ENCODE peak calls at places on chromosomes 7 and 10, in nine cellular contexts. R, E, Z, Q, D, T, P, W and U are unnamed samples.

GRCh38 chr7:81719865-81720264 is 50.0 kb downstream of the HGF start:
- DNase-seq in R (no peak), E (no peak), Z (no peak), Q (no peak), D (no peak), T (no peak), P (no peak), W (no peak), U (no peak)

GRCh38 chr7:128353610-128354009 is 7.9 kb downstream of the PRRT4 start:
- DNase-seq in R (no peak), E (no peak), Z (no peak), Q (no peak), D (no peak), T (no peak), P (no peak), W (no peak), U (no peak)

GRCh38 chr10:31939797-31940708 is 11.4 kb upstream of the ARHGAP12 start:
- DNase-seq in R (no peak), E (no peak), Z (no peak), Q (no peak), D (no peak), T (no peak), P (no peak), W (no peak), U (no peak)

GRCh38 chr10:67783576-67784294 is 54.3 kb downstream of the DNAJC12 start:
- DNase-seq in R (no peak), E (no peak), Z (no peak), Q (no peak), D (no peak), T (no peak), P (no peak), W (no peak), U (no peak)

GRCh38 chr7:157271991-157272324 is 64.8 kb upstream of the DNAJB6 start:
- DNase-seq in R (peak; percentile 54), E (peak; percentile 94), Z (no peak), Q (peak; percentile 91), D (peak; percentile 6), T (peak; percentile 74), P (peak; percentile 43), W (no peak), U (no peak)

GRCh38 chr10:116101616-116102015 is 171.4 kb downstream of the GFRA1 start:
- DNase-seq in R (no peak), E (no peak), Z (no peak), Q (no peak), D (no peak), T (no peak), P (no peak), W (no peak), U (no peak)

GRCh38 chr10:71280825-71281224 is 38.2 kb upstream of the SLC29A3 start:
- DNase-seq in R (no peak), E (no peak), Z (no peak), Q (no peak), D (no peak), T (no peak), P (no peak), W (no peak), U (no peak)

GRCh38 chr7:371779-372545 is 82.0 kb downstream of the FOXL3 start:
- DNase-seq in R (peak; percentile 7), E (peak; percentile 57), Z (no peak), Q (no peak), D (no peak), T (peak; percentile 53), P (peak; percentile 59), W (no peak), U (no peak)

GRCh38 chr10:71316786-71317160 is 2.3 kb upstream of the SLC29A3 start:
- DNase-seq in R (no peak), E (no peak), Z (no peak), Q (no peak), D (no peak), T (no peak), P (no peak), W (no peak), U (no peak)

GRCh38 chr7:140810830-140811556 is 113.7 kb downstream of the BRAF start:
- DNase-seq in R (peak; percentile 50), E (peak; percentile 64), Z (peak; percentile 3), Q (peak; percentile 74), D (peak; percentile 66), T (peak; percentile 57), P (no peak), W (peak; percentile 92), U (no peak)

GRCh38 chr7:30970594-30971094 is 6.9 kb downstream of the GHRHR start:
- DNase-seq in R (no peak), E (no peak), Z (no peak), Q (peak; percentile 56), D (no peak), T (no peak), P (no peak), W (peak; percentile 90), U (no peak)

DNA sequence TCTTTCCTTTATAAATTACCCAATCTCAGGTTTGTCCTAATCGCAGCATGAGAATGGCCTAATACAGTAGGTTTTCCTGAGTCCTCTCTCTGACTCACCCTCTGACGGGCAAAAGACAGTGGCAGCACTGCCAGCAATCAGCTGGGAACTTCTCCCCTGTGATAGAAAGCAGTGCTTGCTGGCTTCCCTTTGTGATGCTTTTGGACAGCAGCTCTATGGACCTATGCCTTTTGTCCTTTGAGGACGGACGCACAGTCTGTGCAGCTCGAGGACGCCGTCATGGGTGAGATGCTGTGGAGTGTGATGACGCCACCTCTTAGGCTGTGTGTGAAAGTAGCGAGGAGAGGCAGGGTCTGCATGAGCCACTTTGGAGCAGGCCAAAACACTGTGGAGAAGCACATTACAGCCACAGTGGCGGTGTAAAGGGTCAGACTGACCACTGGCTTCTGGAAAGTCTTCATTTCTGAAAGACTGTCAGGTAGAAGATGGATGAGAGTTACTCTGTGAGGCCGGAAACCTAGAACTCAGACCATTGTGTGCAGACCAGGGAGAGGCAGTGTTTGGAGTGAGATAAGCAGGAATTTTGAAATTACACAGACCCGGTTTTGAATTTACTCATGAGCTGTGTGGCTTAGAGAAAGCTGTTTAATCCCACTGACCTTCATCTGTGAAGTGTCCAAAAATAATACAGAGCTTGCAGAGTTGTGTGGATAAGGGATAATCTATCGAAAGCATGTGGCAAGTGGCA is 69.0 kb downstream of the KIAA1217 start:
- DNase-seq in R (no peak), E (no peak), Z (no peak), Q (no peak), D (no peak), T (no peak), P (peak; percentile 61), W (no peak), U (no peak)
- TF ChIP-seq POLR2A in R (no peak), E (no peak), Z (no peak), Q (no peak), D (no peak), T (no peak), P (no peak), W (no peak), U (no peak)

DNA sequence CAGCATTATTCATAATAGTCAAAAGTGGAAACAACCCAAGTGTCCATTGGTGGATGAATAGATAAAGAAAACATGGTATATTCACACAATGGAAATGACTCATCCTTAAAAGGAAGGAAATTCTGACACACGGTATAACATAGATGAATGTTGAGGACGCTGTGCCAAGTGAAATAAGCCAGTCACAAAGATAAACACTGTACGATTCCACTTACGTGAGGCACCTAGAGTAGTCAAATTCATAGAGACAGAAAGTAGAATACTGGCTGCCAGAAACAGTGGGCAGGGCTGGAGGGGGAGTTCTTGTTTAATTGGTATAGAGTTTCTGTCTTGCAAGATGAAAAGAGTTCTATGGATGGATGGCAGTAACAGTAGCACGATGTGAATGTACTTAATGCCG is 26.6 kb upstream of the KAT6B start:
- DNase-seq in R (no peak), E (no peak), Z (no peak), Q (peak; percentile 14), D (no peak), T (no peak), P (no peak), W (no peak), U (no peak)
- TF ChIP-seq POLR2A in R (no peak), E (no peak), Z (no peak), Q (no peak), D (no peak), T (no peak), P (no peak), W (no peak), U (no peak)

GRCh38 chr7:72924748-72925545 is at the start of gene POM121:
- DNase-seq in R (peak; percentile 86), E (peak; percentile 92), Z (peak; percentile 90), Q (peak; percentile 78), D (peak; percentile 89), T (peak; percentile 87), P (peak; percentile 89), W (peak; percentile 95), U (peak; percentile 89)
- TF ChIP-seq POLR2A in R (peak; percentile 58), E (peak; percentile 47), Z (peak; percentile 87), Q (peak; percentile 46), D (peak; percentile 93), T (peak; percentile 57), P (no peak), W (peak; percentile 6), U (no peak)

GRCh38 chr10:104340099-104340594 is 1.9 kb upstream of the ITPRIP start:
- DNase-seq in R (no peak), E (no peak), Z (no peak), Q (no peak), D (peak; percentile 66), T (no peak), P (no peak), W (no peak), U (no peak)

GRCh38 chr10:104340692-104341091 is 2.4 kb upstream of the ITPRIP start:
- DNase-seq in R (no peak), E (no peak), Z (no peak), Q (no peak), D (no peak), T (no peak), P (no peak), W (no peak), U (no peak)

GRCh38 chr10:104337527-104337984 is 709 bp downstream of the ITPRIP start:
- DNase-seq in R (peak; percentile 63), E (no peak), Z (no peak), Q (no peak), D (no peak), T (no peak), P (no peak), W (no peak), U (peak; percentile 89)

GRCh38 chr10:104337985-104338735 is at the start of gene ITPRIP:
- DNase-seq in R (peak; percentile 81), E (peak; percentile 93), Z (peak; percentile 58), Q (peak; percentile 71), D (peak; percentile 52), T (no peak), P (peak; percentile 88), W (peak; percentile 96), U (peak; percentile 96)

GRCh38 chr10:104339469-104340098 is 1.3 kb upstream of the ITPRIP start:
- DNase-seq in R (peak; percentile 43), E (peak; percentile 87), Z (no peak), Q (peak; percentile 75), D (no peak), T (no peak), P (no peak), W (no peak), U (no peak)
- TF ChIP-seq POLR2A in R (no peak), E (no peak), Z (no peak), Q (no peak), D (no peak), T (no peak), P (no peak), W (no peak), U (no peak)

GRCh38 chr7:5692845-5693278 is 88.6 kb downstream of the RNF216 start:
- DNase-seq in R (no peak), E (no peak), Z (no peak), Q (no peak), D (no peak), T (no peak), P (no peak), W (no peak), U (no peak)
- TF ChIP-seq POLR2A in R (no peak), E (no peak), Z (no peak), Q (no peak), D (no peak), T (no peak), P (no peak), W (no peak), U (no peak)